ENCODE peak calls at places on chromosomes 12 and 14, in ten cellular contexts. One of them, this sample, is unnamed. For H3K4me1 and H3K27me3, the result is how much of the 10 kb centered on the place peaks cover.

GRCh38 chr12:124737772-124738635 is 125.7 kb downstream of the SCARB1 start:
- DNase-seq in CD4-positive, CD25-positive, alpha-beta regulatory T cell: no peak
- DNase-seq in body of pancreas: no peak
- DNase-seq in IMR-90: peak
- DNase-seq in stomach: no peak
- DNase-seq in MM.1S: no peak
- DNase-seq in A673: no peak
- DNase-seq in fibroblast of lung: peak
- DNase-seq in BE2C: no peak
- DNase-seq in ovary: no peak
- DNase-seq in this sample: peak

GRCh38 chr12:32891956-32892355 is 4.6 kb downstream of the PKP2 start:
- DNase-seq in stomach: no peak
- DNase-seq in fibroblast of lung: peak
- DNase-seq in body of pancreas: no peak
- DNase-seq in ovary: no peak
- DNase-seq in A673: no peak
- DNase-seq in IMR-90: no peak
- DNase-seq in BE2C: no peak
- DNase-seq in CD4-positive, CD25-positive, alpha-beta regulatory T cell: no peak
- DNase-seq in MM.1S: no peak
- DNase-seq in this sample: peak

GRCh38 chr12:50597200-50598195 is 92.7 kb downstream of the DIP2B start:
- DNase-seq in CD4-positive, CD25-positive, alpha-beta regulatory T cell: peak
- DNase-seq in body of pancreas: peak
- DNase-seq in MM.1S: peak
- DNase-seq in stomach: peak
- DNase-seq in fibroblast of lung: peak
- DNase-seq in A673: peak
- DNase-seq in BE2C: no peak
- DNase-seq in ovary: no peak
- DNase-seq in IMR-90: peak
- DNase-seq in this sample: peak

GRCh38 chr14:100434911-100435455 is 111.8 kb downstream of the SLC25A47 start:
- DNase-seq in IMR-90: no peak
- DNase-seq in body of pancreas: no peak
- DNase-seq in A673: no peak
- DNase-seq in ovary: no peak
- DNase-seq in CD4-positive, CD25-positive, alpha-beta regulatory T cell: no peak
- DNase-seq in BE2C: no peak
- DNase-seq in MM.1S: no peak
- DNase-seq in fibroblast of lung: no peak
- DNase-seq in stomach: no peak
- DNase-seq in this sample: no peak

GRCh38 chr14:96962337-96962736 is 165.2 kb downstream of the VRK1 start:
- DNase-seq in body of pancreas: peak
- DNase-seq in MM.1S: no peak
- DNase-seq in stomach: no peak
- DNase-seq in IMR-90: no peak
- DNase-seq in A673: no peak
- DNase-seq in BE2C: no peak
- DNase-seq in CD4-positive, CD25-positive, alpha-beta regulatory T cell: no peak
- DNase-seq in fibroblast of lung: no peak
- DNase-seq in ovary: no peak
- DNase-seq in this sample: no peak

GRCh38 chr14:22981090-22982012 is 1.0 kb downstream of the AJUBA start:
- DNase-seq in CD4-positive, CD25-positive, alpha-beta regulatory T cell: no peak
- DNase-seq in ovary: peak
- DNase-seq in MM.1S: no peak
- DNase-seq in BE2C: peak
- DNase-seq in IMR-90: no peak
- DNase-seq in A673: no peak
- DNase-seq in fibroblast of lung: peak
- DNase-seq in body of pancreas: no peak
- DNase-seq in stomach: no peak
- DNase-seq in this sample: no peak

GRCh38 chr12:57549909-57550627 is at the start of gene KIF5A:
- DNase-seq in stomach: no peak
- DNase-seq in body of pancreas: no peak
- DNase-seq in MM.1S: peak
- DNase-seq in ovary: no peak
- DNase-seq in IMR-90: no peak
- DNase-seq in BE2C: peak
- DNase-seq in A673: peak
- DNase-seq in fibroblast of lung: peak
- DNase-seq in CD4-positive, CD25-positive, alpha-beta regulatory T cell: peak
- DNase-seq in this sample: peak

GRCh38 chr12:108721824-108722223 is 9.5 kb downstream of the CORO1C start:
- DNase-seq in body of pancreas: no peak
- DNase-seq in fibroblast of lung: no peak
- DNase-seq in IMR-90: no peak
- DNase-seq in MM.1S: no peak
- DNase-seq in A673: no peak
- DNase-seq in ovary: no peak
- DNase-seq in CD4-positive, CD25-positive, alpha-beta regulatory T cell: no peak
- DNase-seq in stomach: no peak
- DNase-seq in BE2C: no peak
- DNase-seq in this sample: no peak

GRCh38 chr14:21846227-21846885 is 172.7 kb upstream of the OR4E1 start:
- DNase-seq in IMR-90: peak
- DNase-seq in fibroblast of lung: no peak
- DNase-seq in CD4-positive, CD25-positive, alpha-beta regulatory T cell: peak
- DNase-seq in body of pancreas: peak
- DNase-seq in MM.1S: peak
- DNase-seq in BE2C: peak
- DNase-seq in ovary: no peak
- DNase-seq in A673: peak
- DNase-seq in stomach: peak
- DNase-seq in this sample: no peak

GRCh38 chr12:6047249-6048227 is 76.9 kb downstream of the VWF start:
- DNase-seq in fibroblast of lung: peak
- DNase-seq in IMR-90: peak
- DNase-seq in ovary: no peak
- DNase-seq in body of pancreas: no peak
- DNase-seq in stomach: no peak
- DNase-seq in BE2C: no peak
- DNase-seq in CD4-positive, CD25-positive, alpha-beta regulatory T cell: no peak
- DNase-seq in MM.1S: no peak
- DNase-seq in A673: no peak
- DNase-seq in this sample: no peak

GRCh38 chr12:78878447-78878846 is 13.9 kb downstream of the SYT1 start:
- DNase-seq in ovary: no peak
- DNase-seq in stomach: no peak
- DNase-seq in BE2C: no peak
- DNase-seq in CD4-positive, CD25-positive, alpha-beta regulatory T cell: no peak
- DNase-seq in MM.1S: no peak
- DNase-seq in A673: no peak
- DNase-seq in fibroblast of lung: peak
- DNase-seq in body of pancreas: no peak
- DNase-seq in IMR-90: no peak
- DNase-seq in this sample: peak

GRCh38 chr12:19431407-19432308 is 7.6 kb upstream of the AEBP2 start:
- DNase-seq in A673: peak
- DNase-seq in MM.1S: no peak
- DNase-seq in stomach: no peak
- DNase-seq in BE2C: no peak
- DNase-seq in IMR-90: peak
- DNase-seq in CD4-positive, CD25-positive, alpha-beta regulatory T cell: no peak
- DNase-seq in fibroblast of lung: peak
- DNase-seq in body of pancreas: no peak
- DNase-seq in ovary: no peak
- DNase-seq in this sample: no peak

GRCh38 chr14:24974591-24975374 is 75.2 kb downstream of the STXBP6 start:
- DNase-seq in ovary: no peak
- DNase-seq in fibroblast of lung: no peak
- DNase-seq in CD4-positive, CD25-positive, alpha-beta regulatory T cell: no peak
- DNase-seq in body of pancreas: no peak
- DNase-seq in MM.1S: no peak
- DNase-seq in stomach: no peak
- DNase-seq in A673: no peak
- DNase-seq in BE2C: no peak
- DNase-seq in IMR-90: no peak
- DNase-seq in this sample: no peak
- H3K4me1 ChIP-seq in ovary: under half
- H3K4me1 ChIP-seq in fibroblast of lung: under half
- H3K4me1 ChIP-seq in CD4-positive, CD25-positive, alpha-beta regulatory T cell: under half
- H3K4me1 ChIP-seq in body of pancreas: half or more
- H3K4me1 ChIP-seq in MM.1S: under half
- H3K4me1 ChIP-seq in stomach: under half
- H3K4me1 ChIP-seq in A673: under half
- H3K4me1 ChIP-seq in BE2C: under half
- H3K4me1 ChIP-seq in IMR-90: under half
- H3K4me1 ChIP-seq in this sample: under half

DNA sequence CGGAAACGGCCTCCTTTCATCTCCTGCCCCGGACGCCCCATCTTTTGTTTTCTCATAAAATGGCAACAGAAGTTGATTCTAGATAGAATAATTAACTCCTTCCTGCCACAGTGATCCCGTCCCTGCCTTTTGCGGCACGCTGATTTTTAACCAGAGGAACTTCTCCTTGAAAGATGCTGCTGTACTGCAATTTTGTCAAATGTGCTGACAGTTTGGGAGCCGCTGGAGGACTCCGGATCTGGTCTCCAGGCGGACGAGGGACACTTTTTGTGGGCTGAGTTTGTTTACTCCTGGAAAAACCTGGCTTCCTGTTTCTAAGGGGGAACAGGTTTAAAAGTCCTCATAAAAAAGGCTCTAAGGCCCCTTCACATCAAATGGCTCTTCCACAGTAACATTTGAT is 15.4 kb downstream of the FZD10 start:
- DNase-seq in BE2C: no peak
- DNase-seq in stomach: no peak
- DNase-seq in IMR-90: no peak
- DNase-seq in body of pancreas: no peak
- DNase-seq in ovary: no peak
- DNase-seq in CD4-positive, CD25-positive, alpha-beta regulatory T cell: no peak
- DNase-seq in MM.1S: no peak
- DNase-seq in A673: no peak
- DNase-seq in fibroblast of lung: no peak
- DNase-seq in this sample: no peak
- H3K27me3 ChIP-seq in BE2C: under half
- H3K27me3 ChIP-seq in stomach: half or more
- H3K27me3 ChIP-seq in IMR-90: under half
- H3K27me3 ChIP-seq in body of pancreas: under half
- H3K27me3 ChIP-seq in ovary: under half
- H3K27me3 ChIP-seq in CD4-positive, CD25-positive, alpha-beta regulatory T cell: under half
- H3K27me3 ChIP-seq in MM.1S: under half
- H3K27me3 ChIP-seq in A673: under half
- H3K27me3 ChIP-seq in fibroblast of lung: under half
- H3K27me3 ChIP-seq in this sample: under half

GRCh38 chr12:95739561-95740313 is 50.8 kb downstream of the NTN4 start:
- DNase-seq in IMR-90: no peak
- DNase-seq in A673: no peak
- DNase-seq in CD4-positive, CD25-positive, alpha-beta regulatory T cell: no peak
- DNase-seq in MM.1S: no peak
- DNase-seq in ovary: peak
- DNase-seq in stomach: no peak
- DNase-seq in body of pancreas: peak
- DNase-seq in fibroblast of lung: no peak
- DNase-seq in BE2C: no peak
- DNase-seq in this sample: no peak
- H3K4me1 ChIP-seq in IMR-90: under half
- H3K4me1 ChIP-seq in A673: under half
- H3K4me1 ChIP-seq in CD4-positive, CD25-positive, alpha-beta regulatory T cell: under half
- H3K4me1 ChIP-seq in MM.1S: under half
- H3K4me1 ChIP-seq in ovary: under half
- H3K4me1 ChIP-seq in stomach: under half
- H3K4me1 ChIP-seq in body of pancreas: half or more
- H3K4me1 ChIP-seq in fibroblast of lung: under half
- H3K4me1 ChIP-seq in BE2C: under half
- H3K4me1 ChIP-seq in this sample: under half

GRCh38 chr12:53984901-53985357 is at the start of gene HOXC10:
- DNase-seq in body of pancreas: peak
- DNase-seq in CD4-positive, CD25-positive, alpha-beta regulatory T cell: peak
- DNase-seq in stomach: peak
- DNase-seq in BE2C: peak
- DNase-seq in A673: peak
- DNase-seq in IMR-90: peak
- DNase-seq in MM.1S: peak
- DNase-seq in fibroblast of lung: peak
- DNase-seq in ovary: peak
- DNase-seq in this sample: peak

GRCh38 chr12:53983580-53984572 is 1.1 kb upstream of the HOXC10 start:
- DNase-seq in CD4-positive, CD25-positive, alpha-beta regulatory T cell: no peak
- DNase-seq in ovary: no peak
- DNase-seq in stomach: no peak
- DNase-seq in IMR-90: no peak
- DNase-seq in body of pancreas: no peak
- DNase-seq in BE2C: no peak
- DNase-seq in MM.1S: no peak
- DNase-seq in fibroblast of lung: no peak
- DNase-seq in A673: no peak
- DNase-seq in this sample: no peak

GRCh38 chr12:53980448-53981388 is 4.2 kb upstream of the HOXC10 start:
- DNase-seq in CD4-positive, CD25-positive, alpha-beta regulatory T cell: no peak
- DNase-seq in MM.1S: no peak
- DNase-seq in IMR-90: no peak
- DNase-seq in fibroblast of lung: no peak
- DNase-seq in stomach: no peak
- DNase-seq in body of pancreas: no peak
- DNase-seq in ovary: no peak
- DNase-seq in BE2C: no peak
- DNase-seq in A673: no peak
- DNase-seq in this sample: peak

GRCh38 chr12:53982616-53983579 is 2.0 kb upstream of the HOXC10 start:
- DNase-seq in CD4-positive, CD25-positive, alpha-beta regulatory T cell: no peak
- DNase-seq in ovary: no peak
- DNase-seq in stomach: no peak
- DNase-seq in BE2C: no peak
- DNase-seq in MM.1S: no peak
- DNase-seq in body of pancreas: no peak
- DNase-seq in IMR-90: no peak
- DNase-seq in A673: no peak
- DNase-seq in fibroblast of lung: no peak
- DNase-seq in this sample: no peak

DNA sequence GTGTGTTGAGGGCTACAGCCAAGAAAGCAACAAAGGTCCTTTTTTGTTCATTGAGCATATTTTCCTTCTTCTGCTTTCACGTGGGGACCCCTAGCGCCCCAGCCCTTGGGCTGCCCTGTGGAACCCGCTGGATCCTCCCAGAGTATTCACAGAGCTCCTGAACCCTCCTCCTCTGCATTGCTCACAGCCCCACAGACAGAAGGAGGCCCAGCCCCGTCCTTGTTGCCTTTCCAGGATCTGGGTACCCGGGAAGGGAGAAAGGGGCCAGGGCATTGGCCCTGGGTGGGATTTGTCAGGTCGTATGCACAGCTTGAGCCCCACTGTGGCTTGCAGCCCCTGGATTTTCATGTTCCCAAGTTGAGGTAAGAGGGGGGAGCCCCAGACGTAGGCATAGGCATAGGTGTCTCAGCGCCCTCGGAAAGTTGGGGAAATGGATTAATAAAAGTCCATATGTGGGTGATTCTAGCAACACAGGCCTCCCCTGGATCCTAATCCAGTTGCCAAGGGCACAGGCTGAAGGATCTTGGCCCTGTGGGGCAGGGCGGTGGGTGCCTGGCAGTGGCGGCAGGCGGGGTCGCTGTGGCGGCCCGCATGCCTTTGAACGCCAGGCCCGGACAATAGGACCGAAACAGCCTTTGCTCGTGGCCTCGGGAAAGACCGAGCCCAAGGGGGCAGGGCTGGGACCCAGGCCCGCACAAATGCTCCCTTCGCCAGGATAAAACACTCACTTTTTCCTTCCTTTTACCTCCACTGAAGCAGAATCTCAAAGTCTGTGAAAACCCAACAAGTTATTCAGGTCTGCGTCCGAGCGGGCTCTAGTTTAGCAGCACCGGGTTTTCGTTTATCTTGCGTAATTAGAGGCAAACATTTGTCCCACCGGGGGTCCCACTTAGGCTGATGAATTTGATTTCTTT is 3.0 kb upstream of the HOXC10 start:
- DNase-seq in IMR-90: no peak
- DNase-seq in A673: no peak
- DNase-seq in CD4-positive, CD25-positive, alpha-beta regulatory T cell: no peak
- DNase-seq in MM.1S: no peak
- DNase-seq in body of pancreas: no peak
- DNase-seq in ovary: no peak
- DNase-seq in BE2C: no peak
- DNase-seq in fibroblast of lung: no peak
- DNase-seq in stomach: no peak
- DNase-seq in this sample: peak
- H3K27me3 ChIP-seq in IMR-90: half or more
- H3K27me3 ChIP-seq in A673: under half
- H3K27me3 ChIP-seq in CD4-positive, CD25-positive, alpha-beta regulatory T cell: half or more
- H3K27me3 ChIP-seq in MM.1S: half or more
- H3K27me3 ChIP-seq in body of pancreas: under half
- H3K27me3 ChIP-seq in ovary: under half
- H3K27me3 ChIP-seq in BE2C: under half
- H3K27me3 ChIP-seq in fibroblast of lung: half or more
- H3K27me3 ChIP-seq in stomach: half or more
- H3K27me3 ChIP-seq in this sample: under half

This sample was measured in SJSA1.